ENCODE peak calls at places on chromosomes 5 and 9, in five cellular contexts. F is MM.1S, C is hepatocyte, Z is H9, V is neuronal stem cell. X is an unnamed sample.

GRCh38 chr5:92514901-92515300 is 1066.1 kb downstream of the NR2F1-AS1 start:
- DNase-seq in F (no peak), C (no peak), Z (no peak), V (no peak), X (no peak)

GRCh38 chr5:172479034-172479783 is 24.9 kb upstream of the SH3PXD2B start:
- DNase-seq in F (peak; percentile 82), C (peak; percentile 93), Z (peak; percentile 88), V (peak; percentile 84), X (peak; percentile 96)

GRCh38 chr5:143397302-143398052 is 6.0 kb downstream of the NR3C1 start:
- DNase-seq in F (peak; percentile 31), C (no peak), Z (no peak), V (no peak), X (no peak)

GRCh38 chr9:91905958-91906585 is 44.0 kb downstream of the ROR2 start:
- DNase-seq in F (peak; percentile 95), C (no peak), Z (no peak), V (no peak), X (no peak)

GRCh38 chr9:109780453-109781033 is 545 bp downstream of the PALM2AKAP2 start:
- DNase-seq in F (no peak), C (no peak), Z (no peak), V (peak; percentile 31), X (peak; percentile 39)

GRCh38 chr9:114037961-114038723 is 40.0 kb downstream of the AMBP start:
- DNase-seq in F (no peak), C (no peak), Z (peak; percentile 63), V (peak; percentile 75), X (peak; percentile 78)

GRCh38 chr5:178207183-178207916 is 3.0 kb downstream of the HNRNPAB start:
- DNase-seq in F (no peak), C (no peak), Z (no peak), V (no peak), X (no peak)

GRCh38 chr9:83027153-83027867 is 35.6 kb downstream of the RASEF start:
- DNase-seq in F (no peak), C (peak; percentile 30), Z (no peak), V (no peak), X (no peak)

GRCh38 chr9:115838417-115838816 is 315.2 kb upstream of the PAPPA start:
- DNase-seq in F (no peak), C (no peak), Z (no peak), V (no peak), X (peak; percentile 41)

GRCh38 chr9:19782005-19782404 is 6.8 kb downstream of the SLC24A2 start:
- DNase-seq in F (no peak), C (peak; percentile 54), Z (no peak), V (no peak), X (peak; percentile 50)

GRCh38 chr5:135242496-135243193 is 156.4 kb downstream of the MACROH2A1 start:
- DNase-seq in F (no peak), C (no peak), Z (no peak), V (no peak), X (no peak)

GRCh38 chr5:141716009-141716408 is 34.0 kb upstream of the ARAP3 start:
- DNase-seq in F (no peak), C (no peak), Z (no peak), V (no peak), X (peak; percentile 48)

GRCh38 chr5:176908677-176909358 is 9.7 kb upstream of the HK3 start:
- DNase-seq in F (no peak), C (no peak), Z (no peak), V (no peak), X (no peak)

GRCh38 chr5:98656106-98656795 is 117.2 kb upstream of the RGMB start:
- DNase-seq in F (no peak), C (no peak), Z (no peak), V (peak; percentile 61), X (peak; percentile 17)

GRCh38 chr5:55303238-55303690 is 4.2 kb downstream of the DHX29 start:
- DNase-seq in F (no peak), C (no peak), Z (no peak), V (no peak), X (no peak)

GRCh38 chr5:156237361-156237760 is 89.6 kb upstream of the SGCD start:
- DNase-seq in F (no peak), C (no peak), Z (no peak), V (no peak), X (no peak)

GRCh38 chr5:135229679-135230132 is 169.3 kb downstream of the MACROH2A1 start:
- DNase-seq in F (no peak), C (peak; percentile 23), Z (no peak), V (no peak), X (no peak)

GRCh38 chr5:167207081-167207480 is 1084.4 kb upstream of the WWC1 start:
- DNase-seq in F (no peak), C (no peak), Z (no peak), V (no peak), X (no peak)

GRCh38 chr9:85173967-85174366 is 504.4 kb downstream of the NTRK2 start:
- DNase-seq in F (no peak), C (no peak), Z (no peak), V (no peak), X (no peak)

GRCh38 chr5:170070556-170071412 is 34.9 kb upstream of the FOXI1 start:
- DNase-seq in F (no peak), C (peak; percentile 72), Z (peak; percentile 69), V (peak; percentile 32), X (peak; percentile 81)

GRCh38 chr5:177447611-177448243 is 1.1 kb downstream of the PRR7 start:
- DNase-seq in F (no peak), C (peak; percentile 60), Z (peak; percentile 87), V (peak; percentile 73), X (peak; percentile 84)

GRCh38 chr5:151382576-151382975 is 35.2 kb upstream of the SLC36A2 start:
- DNase-seq in F (no peak), C (no peak), Z (no peak), V (no peak), X (no peak)

GRCh38 chr5:88536146-88536545 is 267.5 kb upstream of the TMEM161B start:
- DNase-seq in F (no peak), C (no peak), Z (no peak), V (no peak), X (no peak)

GRCh38 chr5:135308752-135309151 is 90.3 kb downstream of the MACROH2A1 start:
- DNase-seq in F (no peak), C (peak; percentile 63), Z (no peak), V (no peak), X (no peak)

GRCh38 chr5:132962429-132962928 is 955 bp downstream of the AFF4 start:
- DNase-seq in F (peak; percentile 15), C (peak; percentile 61), Z (no peak), V (peak; percentile 56), X (peak; percentile 62)

GRCh38 chr5:132963175-132964104 is at the start of gene AFF4:
- DNase-seq in F (peak; percentile 96), C (peak; percentile 99), Z (peak; percentile 97), V (peak; percentile 94), X (peak; percentile 98)

GRCh38 chr5:132961887-132962286 is 1.5 kb downstream of the AFF4 start:
- DNase-seq in F (no peak), C (no peak), Z (no peak), V (no peak), X (no peak)

DNA sequence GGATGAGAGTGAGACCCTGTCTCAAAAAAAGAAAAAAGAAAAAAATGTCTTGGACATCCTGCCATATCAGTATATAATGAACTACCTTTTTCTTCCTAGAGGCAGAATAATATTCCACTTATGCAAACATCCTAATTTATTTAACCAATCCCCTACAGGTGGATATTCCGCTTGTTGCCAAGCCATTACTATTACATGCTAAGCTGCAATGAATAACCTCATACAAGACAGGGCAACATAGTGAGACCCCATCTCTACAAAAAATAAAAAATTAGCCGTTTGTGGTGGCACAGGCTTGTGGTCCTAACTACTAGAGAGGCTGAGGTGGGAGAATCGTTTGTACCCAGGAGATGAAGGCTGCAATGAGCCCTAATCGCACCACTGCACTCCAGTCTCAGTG is 1.7 kb upstream of the AFF4 start:
- DNase-seq in F (no peak), C (no peak), Z (no peak), V (no peak), X (no peak)
- H2AFZ ChIP-seq in F (no peak overlapping the region), C (no peak overlapping the region), Z (no peak overlapping the region), V (no peak overlapping the region), X (no peak overlapping the region)

GRCh38 chr9:127846451-127847154 is 7.9 kb downstream of the ENG start:
- DNase-seq in F (no peak), C (no peak), Z (no peak), V (no peak), X (no peak)

GRCh38 chr9:127848756-127849504 is 5.5 kb downstream of the ENG start:
- DNase-seq in F (no peak), C (peak; percentile 57), Z (no peak), V (no peak), X (no peak)

GRCh38 chr9:127847833-127848755 is 6.4 kb downstream of the ENG start:
- DNase-seq in F (no peak), C (no peak), Z (no peak), V (no peak), X (no peak)

GRCh38 chr9:127844821-127845359 is 9.6 kb downstream of the ENG start:
- DNase-seq in F (no peak), C (peak; percentile 4), Z (peak; percentile 64), V (no peak), X (peak; percentile 77)

GRCh38 chr9:127847155-127847463 is 7.3 kb downstream of the ENG start:
- DNase-seq in F (no peak), C (no peak), Z (no peak), V (no peak), X (no peak)
- H2AFZ ChIP-seq in F (no peak overlapping the region), C (no peak overlapping the region), Z (no peak overlapping the region), V (no peak overlapping the region), X (no peak overlapping the region)

GRCh38 chr5:81506378-81506777 is 112.4 kb upstream of the ACOT12 start:
- DNase-seq in F (no peak), C (no peak), Z (no peak), V (no peak), X (no peak)
- H2AFZ ChIP-seq in F (no peak overlapping the region), C (no peak overlapping the region), Z (no peak overlapping the region), V (no peak overlapping the region), X (no peak overlapping the region)

GRCh38 chr9:130782883-130783537 is 52.0 kb upstream of the ABL1 start:
- DNase-seq in F (no peak), C (no peak), Z (no peak), V (no peak), X (no peak)

GRCh38 chr9:130779153-130779855 is 55.8 kb upstream of the ABL1 start:
- DNase-seq in F (no peak), C (peak; percentile 37), Z (no peak), V (no peak), X (no peak)

GRCh38 chr9:130785053-130785452 is 50.0 kb upstream of the ABL1 start:
- DNase-seq in F (no peak), C (no peak), Z (no peak), V (no peak), X (no peak)

GRCh38 chr9:130780865-130781504 is 54.1 kb upstream of the ABL1 start:
- DNase-seq in F (no peak), C (peak; percentile 71), Z (no peak), V (no peak), X (no peak)

GRCh38 chr9:130780415-130780814 is 54.6 kb upstream of the ABL1 start:
- DNase-seq in F (no peak), C (no peak), Z (no peak), V (no peak), X (no peak)
- H2AFZ ChIP-seq in F (no peak overlapping the region), C (no peak overlapping the region), Z (no peak overlapping the region), V (no peak overlapping the region), X (no peak overlapping the region)

GRCh38 chr9:88258012-88258411 is 119.7 kb upstream of the SPATA31C2 start:
- DNase-seq in F (no peak), C (peak; percentile 72), Z (no peak), V (no peak), X (no peak)
- H2AFZ ChIP-seq in F (no peak overlapping the region), C (no peak overlapping the region), Z (no peak overlapping the region), V (peak overlapping the region; percentile 18), X (peak overlapping the region; percentile 76)

GRCh38 chr5:96765043-96765442 is 42.7 kb downstream of the ERAP1 start:
- DNase-seq in F (no peak), C (no peak), Z (no peak), V (no peak), X (no peak)
- H2AFZ ChIP-seq in F (no peak overlapping the region), C (no peak overlapping the region), Z (no peak overlapping the region), V (no peak overlapping the region), X (no peak overlapping the region)